ENCODE peak calls at places on chromosomes 1 and 21, in four cellular contexts. One of them, this sample, is unnamed.

GRCh38 chr1:101235241-101235695 is 1.6 kb upstream of the S1PR1 start:
- DNase-seq in WTC11: no peak
- DNase-seq in K562: no peak
- DNase-seq in H1: no peak
- DNase-seq in this sample: no peak

GRCh38 chr1:85707267-85707989 is 805 bp downstream of the ZNHIT6 start:
- DNase-seq in WTC11: no peak
- DNase-seq in K562: no peak
- DNase-seq in H1: no peak
- DNase-seq in this sample: no peak

GRCh38 chr1:86449103-86449502 is 19.6 kb upstream of the CLCA1 start:
- DNase-seq in WTC11: no peak
- DNase-seq in K562: no peak
- DNase-seq in H1: no peak
- DNase-seq in this sample: no peak

GRCh38 chr1:53698381-53698980 is 40.5 kb downstream of the GLIS1 start:
- DNase-seq in WTC11: no peak
- DNase-seq in K562: no peak
- DNase-seq in H1: no peak
- DNase-seq in this sample: no peak

GRCh38 chr1:89736937-89737733 is 83.7 kb upstream of the LRRC8D start:
- DNase-seq in WTC11: no peak
- DNase-seq in K562: no peak
- DNase-seq in H1: no peak
- DNase-seq in this sample: no peak

GRCh38 chr1:167912294-167912693 is 1.6 kb downstream of the ADCY10 start:
- DNase-seq in WTC11: peak
- DNase-seq in K562: no peak
- DNase-seq in H1: no peak
- DNase-seq in this sample: no peak

GRCh38 chr1:92623187-92623778 is 136.6 kb upstream of the GFI1 start:
- DNase-seq in WTC11: no peak
- DNase-seq in K562: no peak
- DNase-seq in H1: no peak
- DNase-seq in this sample: peak

GRCh38 chr1:37238376-37239224 is 204.3 kb upstream of the GRIK3 start:
- DNase-seq in WTC11: no peak
- DNase-seq in K562: no peak
- DNase-seq in H1: no peak
- DNase-seq in this sample: no peak

GRCh38 chr1:204032642-204033235 is 40.2 kb upstream of the SOX13 start:
- DNase-seq in WTC11: no peak
- DNase-seq in K562: no peak
- DNase-seq in H1: no peak
- DNase-seq in this sample: peak

GRCh38 chr1:159508951-159509350 is 26.9 kb downstream of the OR10J5 start:
- DNase-seq in WTC11: no peak
- DNase-seq in K562: no peak
- DNase-seq in H1: no peak
- DNase-seq in this sample: no peak

GRCh38 chr1:7561331-7561921 is 209.7 kb upstream of the VAMP3 start:
- DNase-seq in WTC11: peak
- DNase-seq in K562: peak
- DNase-seq in H1: peak
- DNase-seq in this sample: peak

GRCh38 chr1:153417136-153417888 is 992 bp downstream of the S100A7A start:
- DNase-seq in WTC11: no peak
- DNase-seq in K562: no peak
- DNase-seq in H1: no peak
- DNase-seq in this sample: no peak

GRCh38 chr1:76950306-76950705 is 83.0 kb downstream of the ST6GALNAC5 start:
- DNase-seq in WTC11: no peak
- DNase-seq in K562: no peak
- DNase-seq in H1: no peak
- DNase-seq in this sample: no peak

GRCh38 chr21:37631319-37632117 is 264.9 kb downstream of the DYRK1A start:
- DNase-seq in WTC11: peak
- DNase-seq in K562: no peak
- DNase-seq in H1: peak
- DNase-seq in this sample: no peak

GRCh38 chr1:211420389-211420788 is 71.6 kb downstream of the RD3 start:
- DNase-seq in WTC11: no peak
- DNase-seq in K562: peak
- DNase-seq in H1: no peak
- DNase-seq in this sample: no peak
- TF ChIP-seq TEAD4 in WTC11: no peak
- TF ChIP-seq TEAD4 in K562: no peak
- TF ChIP-seq TEAD4 in H1: no peak
- TF ChIP-seq TEAD4 in this sample: no peak

GRCh38 chr1:197463142-197463541 is 195.1 kb downstream of the CRB1 start:
- DNase-seq in WTC11: no peak
- DNase-seq in K562: no peak
- DNase-seq in H1: no peak
- DNase-seq in this sample: no peak

GRCh38 chr1:197462539-197462938 is 194.5 kb downstream of the CRB1 start:
- DNase-seq in WTC11: no peak
- DNase-seq in K562: no peak
- DNase-seq in H1: no peak
- DNase-seq in this sample: no peak

GRCh38 chr1:197465528-197466205 is 197.6 kb downstream of the CRB1 start:
- DNase-seq in WTC11: no peak
- DNase-seq in K562: no peak
- DNase-seq in H1: no peak
- DNase-seq in this sample: no peak

GRCh38 chr1:197466813-197467212 is 198.8 kb downstream of the CRB1 start:
- DNase-seq in WTC11: no peak
- DNase-seq in K562: no peak
- DNase-seq in H1: no peak
- DNase-seq in this sample: no peak

GRCh38 chr1:197464039-197464438 is 196.0 kb downstream of the CRB1 start:
- DNase-seq in WTC11: no peak
- DNase-seq in K562: no peak
- DNase-seq in H1: no peak
- DNase-seq in this sample: no peak
- TF ChIP-seq TEAD4 in WTC11: no peak
- TF ChIP-seq TEAD4 in K562: no peak
- TF ChIP-seq TEAD4 in H1: no peak
- TF ChIP-seq TEAD4 in this sample: no peak

DNA sequence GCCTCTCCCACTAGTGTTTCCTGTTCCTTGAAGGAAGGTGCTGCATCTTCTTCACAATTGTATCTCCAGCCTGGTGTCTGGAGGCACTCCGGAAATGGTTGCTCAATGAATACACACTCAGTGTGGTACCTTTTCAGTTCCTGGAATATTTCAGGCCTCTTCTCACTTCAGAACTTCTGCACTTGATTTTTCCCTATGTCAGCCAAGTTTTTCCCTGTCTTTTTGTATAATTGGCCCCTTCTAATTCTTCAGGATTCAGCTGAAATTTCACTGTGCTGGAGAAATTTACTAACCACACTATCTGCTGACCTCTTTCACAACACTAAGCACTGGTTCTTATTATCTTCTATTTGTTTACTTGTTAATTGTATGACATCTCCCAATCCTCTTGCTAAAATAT is 61.2 kb upstream of the MAP10 start:
- DNase-seq in WTC11: no peak
- DNase-seq in K562: no peak
- DNase-seq in H1: no peak
- DNase-seq in this sample: no peak
- TF ChIP-seq TEAD4 in WTC11: no peak
- TF ChIP-seq TEAD4 in K562: no peak
- TF ChIP-seq TEAD4 in H1: no peak
- TF ChIP-seq TEAD4 in this sample: no peak

GRCh38 chr1:235642021-235642942 is 7.3 kb downstream of the GNG4 start:
- DNase-seq in WTC11: peak
- DNase-seq in K562: peak
- DNase-seq in H1: no peak
- DNase-seq in this sample: peak

GRCh38 chr1:235644693-235645305 is 4.8 kb downstream of the GNG4 start:
- DNase-seq in WTC11: no peak
- DNase-seq in K562: no peak
- DNase-seq in H1: no peak
- DNase-seq in this sample: peak

GRCh38 chr1:235640580-235640979 is 9.0 kb downstream of the GNG4 start:
- DNase-seq in WTC11: no peak
- DNase-seq in K562: no peak
- DNase-seq in H1: no peak
- DNase-seq in this sample: no peak

GRCh38 chr1:235643837-235644692 is 5.5 kb downstream of the GNG4 start:
- DNase-seq in WTC11: no peak
- DNase-seq in K562: no peak
- DNase-seq in H1: no peak
- DNase-seq in this sample: peak

DNA sequence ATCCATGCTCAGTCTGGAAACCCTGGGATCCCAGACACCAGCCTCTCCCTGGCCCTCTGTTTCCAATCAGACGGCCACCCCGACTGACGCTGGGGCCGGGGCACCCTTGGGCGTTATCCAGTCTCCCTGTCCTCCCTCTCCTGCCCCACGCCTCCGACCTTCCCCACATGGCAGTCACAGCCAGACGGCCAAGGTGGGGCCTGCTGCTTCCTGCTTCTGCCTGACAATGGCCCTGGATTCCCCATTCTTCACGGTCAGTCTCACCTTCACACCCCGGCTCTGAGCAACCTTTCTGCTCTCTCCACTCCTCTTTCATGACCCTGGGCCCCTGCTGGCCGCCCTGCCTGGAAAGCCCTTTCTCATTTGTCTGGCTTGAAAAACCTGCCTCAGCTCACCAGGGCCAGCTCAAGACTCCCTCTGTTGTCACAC is 6.6 kb downstream of the GNG4 start:
- DNase-seq in WTC11: peak
- DNase-seq in K562: no peak
- DNase-seq in H1: no peak
- DNase-seq in this sample: peak
- TF ChIP-seq TEAD4 in WTC11: no peak
- TF ChIP-seq TEAD4 in K562: no peak
- TF ChIP-seq TEAD4 in H1: no peak
- TF ChIP-seq TEAD4 in this sample: no peak

GRCh38 chr1:111414756-111415155 is 12.8 kb downstream of the OVGP1 start:
- DNase-seq in WTC11: no peak
- DNase-seq in K562: no peak
- DNase-seq in H1: no peak
- DNase-seq in this sample: no peak

GRCh38 chr1:111419037-111419436 is 8.5 kb downstream of the OVGP1 start:
- DNase-seq in WTC11: no peak
- DNase-seq in K562: no peak
- DNase-seq in H1: no peak
- DNase-seq in this sample: no peak

GRCh38 chr1:111412839-111413238 is 14.7 kb downstream of the OVGP1 start:
- DNase-seq in WTC11: no peak
- DNase-seq in K562: no peak
- DNase-seq in H1: no peak
- DNase-seq in this sample: no peak

GRCh38 chr1:111417755-111418154 is 9.8 kb downstream of the OVGP1 start:
- DNase-seq in WTC11: no peak
- DNase-seq in K562: no peak
- DNase-seq in H1: no peak
- DNase-seq in this sample: no peak

GRCh38 chr1:111415461-111415860 is 12.1 kb downstream of the OVGP1 start:
- DNase-seq in WTC11: no peak
- DNase-seq in K562: no peak
- DNase-seq in H1: no peak
- DNase-seq in this sample: no peak
- TF ChIP-seq TEAD4 in WTC11: no peak
- TF ChIP-seq TEAD4 in K562: no peak
- TF ChIP-seq TEAD4 in H1: no peak
- TF ChIP-seq TEAD4 in this sample: no peak

DNA sequence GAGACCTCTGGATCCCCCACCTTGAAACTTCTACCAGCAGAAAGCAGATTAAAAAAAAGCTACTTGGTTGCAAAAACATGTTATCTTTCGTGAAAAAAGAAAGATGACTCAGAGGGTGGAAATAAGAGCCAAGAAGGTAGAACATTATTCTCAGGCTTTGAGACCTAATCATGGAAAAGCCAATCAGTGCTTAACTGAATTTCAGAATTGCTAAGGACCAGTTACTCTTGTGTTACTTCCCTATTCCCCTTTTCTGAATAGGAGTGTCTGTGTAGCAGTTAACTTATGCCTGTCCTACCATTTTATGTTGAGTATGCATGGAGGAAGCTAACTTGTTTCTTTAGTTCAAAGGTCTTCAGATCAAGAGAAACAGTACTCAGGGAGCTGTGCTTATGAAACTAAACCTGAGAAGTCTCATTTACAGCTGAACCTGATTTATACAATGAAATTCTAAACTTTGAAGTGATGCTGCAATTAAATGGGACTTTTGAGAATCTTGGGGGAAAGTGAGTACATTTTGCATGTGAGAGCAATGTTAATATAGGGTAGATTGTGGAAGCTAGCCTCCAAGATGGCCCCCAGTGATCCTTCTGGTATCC is 15.1 kb upstream of the FOXD3 start:
- DNase-seq in WTC11: no peak
- DNase-seq in K562: no peak
- DNase-seq in H1: no peak
- DNase-seq in this sample: no peak
- TF ChIP-seq TEAD4 in WTC11: no peak
- TF ChIP-seq TEAD4 in K562: no peak
- TF ChIP-seq TEAD4 in H1: no peak
- TF ChIP-seq TEAD4 in this sample: no peak

DNA sequence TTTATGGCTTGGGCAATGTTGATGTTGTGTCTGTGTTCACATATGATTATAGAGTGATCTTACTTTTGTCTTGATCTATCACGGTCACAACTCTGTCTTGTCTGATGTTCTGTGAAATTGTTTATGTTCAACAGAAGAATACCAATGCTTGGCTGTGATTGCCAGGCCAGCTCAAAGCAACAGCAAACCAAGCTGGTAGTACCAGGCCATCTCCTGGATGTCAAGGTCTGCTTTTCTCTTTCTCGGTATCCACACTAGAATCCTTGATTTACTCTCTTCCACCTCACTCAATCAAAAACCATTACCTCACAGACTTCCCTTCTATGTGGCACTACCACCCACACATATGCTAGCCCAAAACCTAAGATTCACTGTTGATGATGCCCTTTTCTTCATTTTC is 1.3 kb upstream of the CDC7 start:
- DNase-seq in WTC11: no peak
- DNase-seq in K562: no peak
- DNase-seq in H1: no peak
- DNase-seq in this sample: no peak
- TF ChIP-seq TEAD4 in WTC11: no peak
- TF ChIP-seq TEAD4 in K562: no peak
- TF ChIP-seq TEAD4 in H1: no peak
- TF ChIP-seq TEAD4 in this sample: no peak